ENCODE peak calls at places on chromosome 22, in six cellular contexts. One of them, this sample, is unnamed.

GRCh38 chr22:37898441-37899181 is 7.5 kb upstream of the MICALL1 start:
- DNase-seq in cardiac muscle cell: peak
- DNase-seq in aorta: no peak
- DNase-seq in IMR-90: no peak
- DNase-seq in body of pancreas: peak
- DNase-seq in CD8-positive, alpha-beta memory T cell: no peak
- DNase-seq in this sample: no peak

GRCh38 chr22:46598737-46599424 is 21.3 kb upstream of the GRAMD4 start:
- DNase-seq in IMR-90: peak
- DNase-seq in aorta: peak
- DNase-seq in CD8-positive, alpha-beta memory T cell: no peak
- DNase-seq in cardiac muscle cell: no peak
- DNase-seq in body of pancreas: no peak
- DNase-seq in this sample: no peak

GRCh38 chr22:49323751-49324415 is 503.8 kb downstream of the BRD1 start:
- DNase-seq in CD8-positive, alpha-beta memory T cell: no peak
- DNase-seq in cardiac muscle cell: no peak
- DNase-seq in IMR-90: no peak
- DNase-seq in aorta: no peak
- DNase-seq in body of pancreas: no peak
- DNase-seq in this sample: no peak

GRCh38 chr22:37273126-37273845 is 9.0 kb upstream of the CYTH4 start:
- DNase-seq in aorta: peak
- DNase-seq in cardiac muscle cell: no peak
- DNase-seq in body of pancreas: no peak
- DNase-seq in CD8-positive, alpha-beta memory T cell: no peak
- DNase-seq in IMR-90: peak
- DNase-seq in this sample: peak

GRCh38 chr22:36253523-36254490 is 874 bp downstream of the APOL1 start:
- DNase-seq in CD8-positive, alpha-beta memory T cell: no peak
- DNase-seq in cardiac muscle cell: no peak
- DNase-seq in body of pancreas: no peak
- DNase-seq in aorta: no peak
- DNase-seq in IMR-90: no peak
- DNase-seq in this sample: no peak

GRCh38 chr22:43262990-43263644 is 76.2 kb upstream of the TTLL12 start:
- DNase-seq in aorta: no peak
- DNase-seq in body of pancreas: no peak
- DNase-seq in IMR-90: no peak
- DNase-seq in cardiac muscle cell: no peak
- DNase-seq in CD8-positive, alpha-beta memory T cell: peak
- DNase-seq in this sample: peak

GRCh38 chr22:28424427-28425080 is 255.1 kb downstream of the TTC28 start:
- DNase-seq in IMR-90: peak
- DNase-seq in CD8-positive, alpha-beta memory T cell: no peak
- DNase-seq in cardiac muscle cell: no peak
- DNase-seq in body of pancreas: no peak
- DNase-seq in aorta: no peak
- DNase-seq in this sample: peak

GRCh38 chr22:24751518-24751917 is 23.0 kb downstream of the PIWIL3 start:
- DNase-seq in body of pancreas: no peak
- DNase-seq in cardiac muscle cell: no peak
- DNase-seq in CD8-positive, alpha-beta memory T cell: no peak
- DNase-seq in aorta: no peak
- DNase-seq in IMR-90: no peak
- DNase-seq in this sample: no peak

GRCh38 chr22:41799486-41800347 is 762 bp upstream of the CCDC134 start:
- DNase-seq in cardiac muscle cell: peak
- DNase-seq in body of pancreas: peak
- DNase-seq in CD8-positive, alpha-beta memory T cell: no peak
- DNase-seq in aorta: peak
- DNase-seq in IMR-90: no peak
- DNase-seq in this sample: no peak

GRCh38 chr22:47621253-47621652 is 858.8 kb downstream of the TBC1D22A start:
- DNase-seq in CD8-positive, alpha-beta memory T cell: no peak
- DNase-seq in body of pancreas: no peak
- DNase-seq in aorta: no peak
- DNase-seq in cardiac muscle cell: no peak
- DNase-seq in IMR-90: no peak
- DNase-seq in this sample: no peak

GRCh38 chr22:45884201-45885067 is 92.5 kb downstream of the WNT7B start:
- DNase-seq in IMR-90: no peak
- DNase-seq in cardiac muscle cell: no peak
- DNase-seq in body of pancreas: no peak
- DNase-seq in aorta: peak
- DNase-seq in CD8-positive, alpha-beta memory T cell: no peak
- DNase-seq in this sample: no peak

GRCh38 chr22:38706885-38707180 is 1.1 kb downstream of the GTPBP1 start:
- DNase-seq in IMR-90: no peak
- DNase-seq in cardiac muscle cell: no peak
- DNase-seq in aorta: no peak
- DNase-seq in body of pancreas: no peak
- DNase-seq in CD8-positive, alpha-beta memory T cell: no peak
- DNase-seq in this sample: no peak

DNA sequence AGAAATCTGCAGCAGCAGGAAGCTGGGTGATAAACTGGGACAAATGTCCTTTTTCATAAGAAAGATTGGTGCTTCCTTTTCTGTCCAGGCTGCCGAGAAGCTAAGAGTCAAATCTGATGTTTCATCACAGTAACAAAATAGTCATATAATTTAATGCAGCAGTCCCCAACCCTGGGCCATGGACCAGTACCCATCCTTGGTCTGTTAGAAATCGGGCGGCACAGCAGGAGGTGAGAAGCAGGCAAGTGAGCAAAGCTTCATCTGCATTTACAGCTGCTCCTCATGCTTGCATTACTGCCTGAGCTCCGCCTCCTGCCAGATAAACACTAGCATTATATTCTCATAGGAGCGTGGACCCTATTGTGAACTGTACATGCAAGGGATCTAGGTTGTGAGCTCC is 26.2 kb downstream of the PRR14L start:
- DNase-seq in cardiac muscle cell: no peak
- DNase-seq in CD8-positive, alpha-beta memory T cell: no peak
- DNase-seq in IMR-90: no peak
- DNase-seq in body of pancreas: no peak
- DNase-seq in aorta: no peak
- DNase-seq in this sample: no peak
- H3K27ac ChIP-seq in cardiac muscle cell: no peak
- H3K27ac ChIP-seq in CD8-positive, alpha-beta memory T cell: no peak
- H3K27ac ChIP-seq in IMR-90: no peak
- H3K27ac ChIP-seq in body of pancreas: no peak
- H3K27ac ChIP-seq in aorta: no peak
- H3K27ac ChIP-seq in this sample: no peak

GRCh38 chr22:17587631-17588030 is 24.3 kb downstream of the SLC25A18 start:
- DNase-seq in CD8-positive, alpha-beta memory T cell: no peak
- DNase-seq in aorta: no peak
- DNase-seq in body of pancreas: no peak
- DNase-seq in IMR-90: no peak
- DNase-seq in cardiac muscle cell: no peak
- DNase-seq in this sample: no peak

GRCh38 chr22:17590586-17590985 is 27.3 kb downstream of the SLC25A18 start:
- DNase-seq in IMR-90: no peak
- DNase-seq in CD8-positive, alpha-beta memory T cell: no peak
- DNase-seq in cardiac muscle cell: no peak
- DNase-seq in body of pancreas: no peak
- DNase-seq in aorta: no peak
- DNase-seq in this sample: no peak

GRCh38 chr22:17589810-17590375 is 26.6 kb downstream of the SLC25A18 start:
- DNase-seq in cardiac muscle cell: no peak
- DNase-seq in body of pancreas: no peak
- DNase-seq in IMR-90: no peak
- DNase-seq in aorta: no peak
- DNase-seq in CD8-positive, alpha-beta memory T cell: no peak
- DNase-seq in this sample: no peak

GRCh38 chr22:17588606-17589005 is 25.3 kb downstream of the SLC25A18 start:
- DNase-seq in cardiac muscle cell: no peak
- DNase-seq in IMR-90: no peak
- DNase-seq in body of pancreas: no peak
- DNase-seq in CD8-positive, alpha-beta memory T cell: no peak
- DNase-seq in aorta: no peak
- DNase-seq in this sample: no peak

GRCh38 chr22:17586831-17587440 is 23.6 kb downstream of the SLC25A18 start:
- DNase-seq in IMR-90: no peak
- DNase-seq in body of pancreas: no peak
- DNase-seq in CD8-positive, alpha-beta memory T cell: no peak
- DNase-seq in cardiac muscle cell: no peak
- DNase-seq in aorta: no peak
- DNase-seq in this sample: no peak
- H3K27ac ChIP-seq in IMR-90: no peak
- H3K27ac ChIP-seq in body of pancreas: no peak
- H3K27ac ChIP-seq in CD8-positive, alpha-beta memory T cell: no peak
- H3K27ac ChIP-seq in cardiac muscle cell: no peak
- H3K27ac ChIP-seq in aorta: no peak
- H3K27ac ChIP-seq in this sample: no peak

GRCh38 chr22:44620129-44620840 is 81.7 kb upstream of the PRR5 start:
- DNase-seq in CD8-positive, alpha-beta memory T cell: peak
- DNase-seq in aorta: peak
- DNase-seq in body of pancreas: peak
- DNase-seq in cardiac muscle cell: peak
- DNase-seq in IMR-90: peak
- DNase-seq in this sample: peak

GRCh38 chr22:44620841-44621382 is 81.1 kb upstream of the PRR5 start:
- DNase-seq in body of pancreas: no peak
- DNase-seq in aorta: no peak
- DNase-seq in CD8-positive, alpha-beta memory T cell: no peak
- DNase-seq in cardiac muscle cell: no peak
- DNase-seq in IMR-90: no peak
- DNase-seq in this sample: no peak

GRCh38 chr22:44621401-44622146 is 80.4 kb upstream of the PRR5 start:
- DNase-seq in cardiac muscle cell: no peak
- DNase-seq in CD8-positive, alpha-beta memory T cell: no peak
- DNase-seq in body of pancreas: no peak
- DNase-seq in IMR-90: no peak
- DNase-seq in aorta: no peak
- DNase-seq in this sample: no peak

GRCh38 chr22:44622685-44623084 is 79.3 kb upstream of the PRR5 start:
- DNase-seq in aorta: no peak
- DNase-seq in body of pancreas: no peak
- DNase-seq in cardiac muscle cell: no peak
- DNase-seq in IMR-90: no peak
- DNase-seq in CD8-positive, alpha-beta memory T cell: no peak
- DNase-seq in this sample: no peak

GRCh38 chr22:44622147-44622427 is 79.9 kb upstream of the PRR5 start:
- DNase-seq in body of pancreas: no peak
- DNase-seq in IMR-90: no peak
- DNase-seq in cardiac muscle cell: no peak
- DNase-seq in aorta: no peak
- DNase-seq in CD8-positive, alpha-beta memory T cell: no peak
- DNase-seq in this sample: no peak
- H3K27ac ChIP-seq in body of pancreas: no peak
- H3K27ac ChIP-seq in IMR-90: no peak
- H3K27ac ChIP-seq in cardiac muscle cell: no peak
- H3K27ac ChIP-seq in aorta: no peak
- H3K27ac ChIP-seq in CD8-positive, alpha-beta memory T cell: no peak
- H3K27ac ChIP-seq in this sample: no peak

DNA sequence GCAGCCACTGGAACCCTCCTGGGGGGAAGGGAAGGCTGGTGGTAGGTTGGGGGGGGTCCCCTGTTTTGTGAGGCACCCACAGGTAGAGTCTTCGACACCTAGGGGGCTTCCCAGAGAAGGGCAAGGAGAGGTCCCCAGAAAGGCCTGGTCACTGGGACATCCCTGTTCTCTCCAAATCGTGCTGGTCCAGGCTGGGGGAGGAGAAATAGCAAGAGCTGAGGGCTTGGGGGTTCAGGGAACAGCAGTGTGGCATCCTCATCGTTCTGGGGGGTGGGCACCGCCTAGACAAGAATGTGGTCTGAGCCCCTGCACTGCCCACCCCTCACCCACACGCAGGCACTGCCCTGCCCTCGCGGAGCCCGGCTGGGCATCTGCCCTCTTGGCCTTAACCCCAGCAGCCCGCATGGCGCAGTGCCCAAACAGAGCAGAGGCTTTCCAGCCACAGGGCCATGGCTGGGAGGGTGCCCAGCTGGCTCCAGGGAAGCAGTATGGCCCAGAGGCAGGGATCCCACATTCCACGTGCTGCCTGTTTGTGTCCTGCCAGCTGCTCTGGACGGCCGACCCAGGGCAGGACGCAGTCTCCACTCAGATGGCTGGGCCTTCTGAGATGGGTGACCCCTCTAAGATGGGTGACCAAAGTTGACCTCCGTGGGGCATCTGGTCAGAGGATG is 14.5 kb downstream of the SCARF2 start:
- DNase-seq in cardiac muscle cell: no peak
- DNase-seq in aorta: peak
- DNase-seq in IMR-90: no peak
- DNase-seq in CD8-positive, alpha-beta memory T cell: no peak
- DNase-seq in body of pancreas: peak
- DNase-seq in this sample: no peak
- H3K27ac ChIP-seq in cardiac muscle cell: no peak
- H3K27ac ChIP-seq in aorta: no peak
- H3K27ac ChIP-seq in IMR-90: no peak
- H3K27ac ChIP-seq in CD8-positive, alpha-beta memory T cell: no peak
- H3K27ac ChIP-seq in body of pancreas: no peak
- H3K27ac ChIP-seq in this sample: no peak

This sample was measured in astrocyte.